ENCODE peak calls at places on chromosomes 7 and 10, in nine cellular contexts. One of them, this sample, is unnamed.

GRCh38 chr10:24120651-24121050 is 88.3 kb upstream of the KIAA1217 start:
- DNase-seq in GM03348: no peak
- DNase-seq in brain microvascular endothelial cell: no peak
- DNase-seq in tibial nerve: no peak
- DNase-seq in HS-27A: no peak
- DNase-seq in A172: no peak
- DNase-seq in fibroblast of the aortic adventitia: no peak
- DNase-seq in T-cell: no peak
- DNase-seq in LNCaP clone FGC: no peak
- DNase-seq in this sample: no peak

GRCh38 chr7:28507538-28508282 is 95.4 kb downstream of the CREB5 start:
- DNase-seq in GM03348: no peak
- DNase-seq in brain microvascular endothelial cell: no peak
- DNase-seq in tibial nerve: no peak
- DNase-seq in HS-27A: no peak
- DNase-seq in A172: no peak
- DNase-seq in fibroblast of the aortic adventitia: no peak
- DNase-seq in T-cell: no peak
- DNase-seq in LNCaP clone FGC: no peak
- DNase-seq in this sample: no peak

GRCh38 chr10:62048919-62049636 is 147.6 kb downstream of the ARID5B start:
- DNase-seq in GM03348: peak; percentile 89
- DNase-seq in brain microvascular endothelial cell: peak; percentile 98
- DNase-seq in tibial nerve: peak; percentile 90
- DNase-seq in HS-27A: peak; percentile 79
- DNase-seq in A172: peak; percentile 90
- DNase-seq in fibroblast of the aortic adventitia: peak; percentile 97
- DNase-seq in T-cell: peak; percentile 58
- DNase-seq in LNCaP clone FGC: peak; percentile 46
- DNase-seq in this sample: peak; percentile 88

GRCh38 chr7:36154255-36155212 is 1.5 kb downstream of the EEPD1 start:
- DNase-seq in GM03348: no peak
- DNase-seq in brain microvascular endothelial cell: no peak
- DNase-seq in tibial nerve: no peak
- DNase-seq in HS-27A: no peak
- DNase-seq in A172: no peak
- DNase-seq in fibroblast of the aortic adventitia: no peak
- DNase-seq in T-cell: no peak
- DNase-seq in LNCaP clone FGC: no peak
- DNase-seq in this sample: no peak

GRCh38 chr10:42954776-42955492 is 121.9 kb upstream of the RET start:
- DNase-seq in GM03348: no peak
- DNase-seq in brain microvascular endothelial cell: no peak
- DNase-seq in tibial nerve: no peak
- DNase-seq in HS-27A: no peak
- DNase-seq in A172: no peak
- DNase-seq in fibroblast of the aortic adventitia: no peak
- DNase-seq in T-cell: no peak
- DNase-seq in LNCaP clone FGC: no peak
- DNase-seq in this sample: no peak

GRCh38 chr10:75159519-75159918 is 48.1 kb downstream of the SAMD8 start:
- DNase-seq in GM03348: no peak
- DNase-seq in brain microvascular endothelial cell: no peak
- DNase-seq in tibial nerve: no peak
- DNase-seq in HS-27A: no peak
- DNase-seq in A172: no peak
- DNase-seq in fibroblast of the aortic adventitia: no peak
- DNase-seq in T-cell: no peak
- DNase-seq in LNCaP clone FGC: no peak
- DNase-seq in this sample: no peak

GRCh38 chr7:23654508-23654907 is 25.5 kb upstream of the FAM221A start:
- DNase-seq in GM03348: no peak
- DNase-seq in brain microvascular endothelial cell: peak; percentile 16
- DNase-seq in tibial nerve: no peak
- DNase-seq in HS-27A: no peak
- DNase-seq in A172: peak; percentile 40
- DNase-seq in fibroblast of the aortic adventitia: peak; percentile 48
- DNase-seq in T-cell: no peak
- DNase-seq in LNCaP clone FGC: no peak
- DNase-seq in this sample: no peak

GRCh38 chr10:79127151-79127961 is 58.6 kb downstream of the ZMIZ1 start:
- DNase-seq in GM03348: peak; percentile 61
- DNase-seq in brain microvascular endothelial cell: peak; percentile 87
- DNase-seq in tibial nerve: peak; percentile 73
- DNase-seq in HS-27A: no peak
- DNase-seq in A172: peak; percentile 83
- DNase-seq in fibroblast of the aortic adventitia: peak; percentile 91
- DNase-seq in T-cell: no peak
- DNase-seq in LNCaP clone FGC: peak; percentile 84
- DNase-seq in this sample: no peak

GRCh38 chr7:46507601-46508000 is 586.5 kb upstream of the IGFBP3 start:
- DNase-seq in GM03348: no peak
- DNase-seq in brain microvascular endothelial cell: no peak
- DNase-seq in tibial nerve: no peak
- DNase-seq in HS-27A: no peak
- DNase-seq in A172: no peak
- DNase-seq in fibroblast of the aortic adventitia: no peak
- DNase-seq in T-cell: no peak
- DNase-seq in LNCaP clone FGC: no peak
- DNase-seq in this sample: no peak

GRCh38 chr7:94888542-94888941 is 18.9 kb upstream of the PPP1R9A start:
- DNase-seq in GM03348: no peak
- DNase-seq in brain microvascular endothelial cell: no peak
- DNase-seq in tibial nerve: peak; percentile 16
- DNase-seq in HS-27A: no peak
- DNase-seq in A172: no peak
- DNase-seq in fibroblast of the aortic adventitia: no peak
- DNase-seq in T-cell: no peak
- DNase-seq in LNCaP clone FGC: peak; percentile 51
- DNase-seq in this sample: no peak

GRCh38 chr10:131959841-131960240 is 21.9 kb downstream of the BNIP3 start:
- DNase-seq in GM03348: no peak
- DNase-seq in brain microvascular endothelial cell: no peak
- DNase-seq in tibial nerve: no peak
- DNase-seq in HS-27A: no peak
- DNase-seq in A172: no peak
- DNase-seq in fibroblast of the aortic adventitia: no peak
- DNase-seq in T-cell: no peak
- DNase-seq in LNCaP clone FGC: no peak
- DNase-seq in this sample: no peak

GRCh38 chr7:121605297-121605640 is 209.2 kb upstream of the FAM3C start:
- DNase-seq in GM03348: peak; percentile 9
- DNase-seq in brain microvascular endothelial cell: peak; percentile 45
- DNase-seq in tibial nerve: no peak
- DNase-seq in HS-27A: no peak
- DNase-seq in A172: peak; percentile 12
- DNase-seq in fibroblast of the aortic adventitia: peak; percentile 48
- DNase-seq in T-cell: no peak
- DNase-seq in LNCaP clone FGC: no peak
- DNase-seq in this sample: no peak

GRCh38 chr7:98119257-98119918 is 12.7 kb downstream of the LMTK2 start:
- DNase-seq in GM03348: peak; percentile 77
- DNase-seq in brain microvascular endothelial cell: peak; percentile 72
- DNase-seq in tibial nerve: no peak
- DNase-seq in HS-27A: no peak
- DNase-seq in A172: peak; percentile 58
- DNase-seq in fibroblast of the aortic adventitia: peak; percentile 72
- DNase-seq in T-cell: no peak
- DNase-seq in LNCaP clone FGC: no peak
- DNase-seq in this sample: no peak

GRCh38 chr10:78359641-78360091 is 326.0 kb downstream of the RPS24 start:
- DNase-seq in GM03348: no peak
- DNase-seq in brain microvascular endothelial cell: no peak
- DNase-seq in tibial nerve: no peak
- DNase-seq in HS-27A: no peak
- DNase-seq in A172: no peak
- DNase-seq in fibroblast of the aortic adventitia: no peak
- DNase-seq in T-cell: no peak
- DNase-seq in LNCaP clone FGC: no peak
- DNase-seq in this sample: no peak

GRCh38 chr10:66714741-66715140 is 211.1 kb upstream of the LRRTM3 start:
- DNase-seq in GM03348: peak; percentile 28
- DNase-seq in brain microvascular endothelial cell: no peak
- DNase-seq in tibial nerve: no peak
- DNase-seq in HS-27A: no peak
- DNase-seq in A172: no peak
- DNase-seq in fibroblast of the aortic adventitia: no peak
- DNase-seq in T-cell: no peak
- DNase-seq in LNCaP clone FGC: no peak
- DNase-seq in this sample: no peak

GRCh38 chr7:148501707-148502139 is 88.8 kb upstream of the C7orf33 start:
- DNase-seq in GM03348: no peak
- DNase-seq in brain microvascular endothelial cell: no peak
- DNase-seq in tibial nerve: no peak
- DNase-seq in HS-27A: no peak
- DNase-seq in A172: no peak
- DNase-seq in fibroblast of the aortic adventitia: no peak
- DNase-seq in T-cell: no peak
- DNase-seq in LNCaP clone FGC: no peak
- DNase-seq in this sample: no peak

GRCh38 chr7:3439333-3440030 is 138.4 kb downstream of the SDK1 start:
- DNase-seq in GM03348: no peak
- DNase-seq in brain microvascular endothelial cell: peak; percentile 87
- DNase-seq in tibial nerve: no peak
- DNase-seq in HS-27A: no peak
- DNase-seq in A172: peak; percentile 93
- DNase-seq in fibroblast of the aortic adventitia: peak; percentile 82
- DNase-seq in T-cell: no peak
- DNase-seq in LNCaP clone FGC: no peak
- DNase-seq in this sample: peak; percentile 69

GRCh38 chr7:89247207-89247606 is 451.7 kb upstream of the TEX47 start:
- DNase-seq in GM03348: no peak
- DNase-seq in brain microvascular endothelial cell: no peak
- DNase-seq in tibial nerve: no peak
- DNase-seq in HS-27A: no peak
- DNase-seq in A172: no peak
- DNase-seq in fibroblast of the aortic adventitia: no peak
- DNase-seq in T-cell: no peak
- DNase-seq in LNCaP clone FGC: no peak
- DNase-seq in this sample: no peak

GRCh38 chr10:103576862-103577261 is 83.4 kb downstream of the NEURL1 start:
- DNase-seq in GM03348: no peak
- DNase-seq in brain microvascular endothelial cell: no peak
- DNase-seq in tibial nerve: no peak
- DNase-seq in HS-27A: no peak
- DNase-seq in A172: no peak
- DNase-seq in fibroblast of the aortic adventitia: no peak
- DNase-seq in T-cell: no peak
- DNase-seq in LNCaP clone FGC: peak; percentile 45
- DNase-seq in this sample: no peak

GRCh38 chr10:114285961-114286441 is 46.9 kb downstream of the VWA2 start:
- DNase-seq in GM03348: no peak
- DNase-seq in brain microvascular endothelial cell: no peak
- DNase-seq in tibial nerve: no peak
- DNase-seq in HS-27A: no peak
- DNase-seq in A172: no peak
- DNase-seq in fibroblast of the aortic adventitia: no peak
- DNase-seq in T-cell: no peak
- DNase-seq in LNCaP clone FGC: no peak
- DNase-seq in this sample: no peak

GRCh38 chr7:26900283-26900682 is 35.9 kb upstream of the SKAP2 start:
- DNase-seq in GM03348: no peak
- DNase-seq in brain microvascular endothelial cell: no peak
- DNase-seq in tibial nerve: no peak
- DNase-seq in HS-27A: no peak
- DNase-seq in A172: no peak
- DNase-seq in fibroblast of the aortic adventitia: no peak
- DNase-seq in T-cell: no peak
- DNase-seq in LNCaP clone FGC: no peak
- DNase-seq in this sample: no peak

GRCh38 chr7:33807779-33808482 is 97.4 kb upstream of the BMPER start:
- DNase-seq in GM03348: peak; percentile 66
- DNase-seq in brain microvascular endothelial cell: peak; percentile 89
- DNase-seq in tibial nerve: no peak
- DNase-seq in HS-27A: peak; percentile 71
- DNase-seq in A172: peak; percentile 83
- DNase-seq in fibroblast of the aortic adventitia: peak; percentile 91
- DNase-seq in T-cell: no peak
- DNase-seq in LNCaP clone FGC: no peak
- DNase-seq in this sample: no peak

GRCh38 chr10:13820591-13821377 is 234.0 kb downstream of the PRPF18 start:
- DNase-seq in GM03348: no peak
- DNase-seq in brain microvascular endothelial cell: no peak
- DNase-seq in tibial nerve: no peak
- DNase-seq in HS-27A: no peak
- DNase-seq in A172: no peak
- DNase-seq in fibroblast of the aortic adventitia: no peak
- DNase-seq in T-cell: no peak
- DNase-seq in LNCaP clone FGC: no peak
- DNase-seq in this sample: no peak

This sample was measured in Panc1.